ENCODE peak calls at places on chromosome 2, in nine cellular contexts. J is HFF-Myc; F is AG08396; U is epithelial cell of esophagus; O is right atrium auricular region; K is activated CD4-positive, alpha-beta T cell treated with anti-CD3 and anti-CD28 coated beads, Interleukin-2, amount 50 U/mL, for 1 hour; T is AG09309; I is AG10803; S is uterus. E is an unnamed sample.
A peak's percentile ranks its signal among the peaks of the same experiment; 100 is the strongest.

GRCh38 chr2:46379213-46380037 is 82.2 kb downstream of the EPAS1 start:
- DNase-seq in J (peak; percentile 79), F (peak; percentile 43), U (no peak), O (no peak), K (no peak), T (no peak), I (no peak), S (no peak), E (no peak)

GRCh38 chr2:240428245-240428644 is 7.2 kb upstream of the GPC1 start:
- DNase-seq in J (no peak), F (no peak), U (no peak), O (no peak), K (no peak), T (no peak), I (no peak), S (no peak), E (no peak)

GRCh38 chr2:20593072-20594034 is 57.5 kb downstream of the HS1BP3 start:
- DNase-seq in J (no peak), F (peak; percentile 83), U (peak; percentile 96), O (no peak), K (no peak), T (no peak), I (no peak), S (peak; percentile 86), E (peak; percentile 75)

GRCh38 chr2:130760754-130761751 is 5.7 kb downstream of the AMER3 start:
- DNase-seq in J (no peak), F (no peak), U (no peak), O (peak; percentile 56), K (no peak), T (no peak), I (no peak), S (no peak), E (no peak)

GRCh38 chr2:25617948-25618646 is 55.3 kb downstream of the DTNB start:
- DNase-seq in J (no peak), F (peak; percentile 77), U (peak; percentile 59), O (no peak), K (no peak), T (peak; percentile 28), I (peak; percentile 66), S (no peak), E (no peak)

GRCh38 chr2:241157841-241158545 is 7.7 kb downstream of the PPP1R7 start:
- DNase-seq in J (no peak), F (no peak), U (no peak), O (no peak), K (no peak), T (no peak), I (no peak), S (no peak), E (no peak)

GRCh38 chr2:45946023-45946422 is 294.5 kb downstream of the PRKCE start:
- DNase-seq in J (no peak), F (peak; percentile 47), U (peak; percentile 42), O (peak; percentile 13), K (no peak), T (peak; percentile 49), I (peak; percentile 75), S (no peak), E (no peak)

GRCh38 chr2:234496835-234497591 is at the start of gene ARL4C:
- DNase-seq in J (no peak), F (peak; percentile 91), U (peak; percentile 80), O (no peak), K (peak; percentile 74), T (no peak), I (peak; percentile 75), S (peak; percentile 67), E (peak; percentile 42)

GRCh38 chr2:232632229-232632903 is 1.0 kb upstream of the EFHD1 start:
- DNase-seq in J (no peak), F (no peak), U (no peak), O (no peak), K (no peak), T (no peak), I (no peak), S (no peak), E (no peak)

GRCh38 chr2:45585267-45585861 is 25.7 kb downstream of the SRBD1 start:
- DNase-seq in J (peak; percentile 10), F (peak; percentile 7), U (peak; percentile 67), O (no peak), K (no peak), T (no peak), I (peak; percentile 69), S (no peak), E (peak; percentile 28)

GRCh38 chr2:218262631-218263586 is 2.1 kb downstream of the GPBAR1 start:
- DNase-seq in J (no peak), F (no peak), U (no peak), O (no peak), K (no peak), T (no peak), I (no peak), S (peak; percentile 28), E (no peak)

GRCh38 chr2:20353597-20353996 is 3.0 kb upstream of the PUM2 start:
- DNase-seq in J (no peak), F (no peak), U (peak; percentile 99), O (no peak), K (no peak), T (no peak), I (no peak), S (no peak), E (no peak)

GRCh38 chr2:23698733-23699391 is 228.1 kb downstream of the ATAD2B start:
- DNase-seq in J (no peak), F (peak; percentile 38), U (no peak), O (no peak), K (no peak), T (no peak), I (no peak), S (no peak), E (no peak)

GRCh38 chr2:136436921-136437320 is 319.0 kb upstream of the CXCR4 start:
- DNase-seq in J (no peak), F (no peak), U (no peak), O (no peak), K (no peak), T (no peak), I (no peak), S (no peak), E (no peak)

GRCh38 chr2:54512663-54513363 is 56.7 kb downstream of the SPTBN1 start:
- DNase-seq in J (no peak), F (no peak), U (no peak), O (no peak), K (no peak), T (no peak), I (no peak), S (no peak), E (no peak)

GRCh38 chr2:74261204-74261864 is 62.9 kb downstream of the MTHFD2 start:
- DNase-seq in J (no peak), F (peak; percentile 47), U (peak; percentile 50), O (no peak), K (no peak), T (no peak), I (peak; percentile 26), S (peak; percentile 21), E (no peak)

GRCh38 chr2:209721497-209721896 is 50.1 kb upstream of the UNC80 start:
- DNase-seq in J (no peak), F (no peak), U (peak; percentile 37), O (no peak), K (no peak), T (no peak), I (no peak), S (no peak), E (no peak)